ENCODE peak calls at places on chromosomes 16 and 17, in eight cellular contexts. O is cardiac muscle cell, Q is D721Med, H is left ventricle myocardium inferior, N is choroid plexus epithelial cell, W is A549, C is fibroblast of pulmonary artery, V is AG09319. D is an unnamed sample.

GRCh38 chr17:13947499-13947898 is 121.8 kb upstream of the COX10 start:
- DNase-seq in O (no peak), Q (no peak), H (no peak), N (no peak), W (no peak), C (no peak), V (no peak), D (no peak)

GRCh38 chr16:82005491-82005830 is 5.8 kb downstream of the SDR42E1 start:
- DNase-seq in O (no peak), Q (no peak), H (no peak), N (no peak), W (no peak), C (no peak), V (no peak), D (no peak)

GRCh38 chr17:75250009-75250471 is 11.4 kb downstream of the GGA3 start:
- DNase-seq in O (no peak), Q (no peak), H (no peak), N (peak; percentile 70), W (no peak), C (peak; percentile 55), V (no peak), D (no peak)

GRCh38 chr17:42521036-42521435 is 15.0 kb upstream of the NAGLU start:
- DNase-seq in O (no peak), Q (no peak), H (no peak), N (no peak), W (no peak), C (no peak), V (no peak), D (peak; percentile 20)

GRCh38 chr17:63838586-63839184 is 3.8 kb downstream of the SMARCD2 start:
- DNase-seq in O (no peak), Q (no peak), H (peak; percentile 93), N (peak; percentile 77), W (no peak), C (peak; percentile 89), V (peak; percentile 66), D (peak; percentile 91)

GRCh38 chr16:920722-921121 is 50.1 kb downstream of the LMF1 start:
- DNase-seq in O (no peak), Q (no peak), H (peak; percentile 35), N (peak; percentile 47), W (no peak), C (peak; percentile 17), V (peak; percentile 5), D (peak; percentile 66)

GRCh38 chr16:71883849-71884638 is at the start of gene ZNF821:
- DNase-seq in O (peak; percentile 97), Q (peak; percentile 59), H (peak; percentile 82), N (peak; percentile 70), W (peak; percentile 78), C (peak; percentile 71), V (no peak), D (peak; percentile 79)

GRCh38 chr16:89040391-89040790 is 53.3 kb upstream of the ACSF3 start:
- DNase-seq in O (no peak), Q (no peak), H (no peak), N (no peak), W (no peak), C (no peak), V (no peak), D (no peak)

GRCh38 chr16:17160285-17160854 is 310.4 kb downstream of the XYLT1 start:
- DNase-seq in O (no peak), Q (no peak), H (no peak), N (no peak), W (no peak), C (no peak), V (no peak), D (no peak)

GRCh38 chr17:39653662-39654331 is 11.4 kb upstream of the TCAP start:
- DNase-seq in O (peak; percentile 70), Q (peak; percentile 93), H (peak; percentile 61), N (peak; percentile 37), W (peak; percentile 67), C (peak; percentile 48), V (no peak), D (no peak)

GRCh38 chr16:35180970-35181369 is 1721.6 kb downstream of the TP53TG3F start:
- DNase-seq in O (no peak), Q (no peak), H (no peak), N (no peak), W (no peak), C (no peak), V (no peak), D (no peak)

GRCh38 chr17:8701221-8701620 is 43.4 kb downstream of the CCDC42 start:
- DNase-seq in O (no peak), Q (no peak), H (no peak), N (no peak), W (no peak), C (no peak), V (no peak), D (no peak)

GRCh38 chr17:44184212-44184810 is 2.5 kb upstream of the TMUB2 start:
- DNase-seq in O (no peak), Q (no peak), H (no peak), N (no peak), W (no peak), C (no peak), V (no peak), D (no peak)

GRCh38 chr16:75147968-75148310 is 385 bp upstream of the ZFP1 start:
- DNase-seq in O (no peak), Q (no peak), H (no peak), N (no peak), W (no peak), C (no peak), V (no peak), D (no peak)

GRCh38 chr16:75151798-75152197 is 3.5 kb downstream of the ZFP1 start:
- DNase-seq in O (no peak), Q (no peak), H (no peak), N (no peak), W (no peak), C (no peak), V (no peak), D (no peak)

GRCh38 chr16:75152635-75153034 is 4.3 kb downstream of the ZFP1 start:
- DNase-seq in O (no peak), Q (no peak), H (no peak), N (no peak), W (no peak), C (no peak), V (no peak), D (no peak)

DNA sequence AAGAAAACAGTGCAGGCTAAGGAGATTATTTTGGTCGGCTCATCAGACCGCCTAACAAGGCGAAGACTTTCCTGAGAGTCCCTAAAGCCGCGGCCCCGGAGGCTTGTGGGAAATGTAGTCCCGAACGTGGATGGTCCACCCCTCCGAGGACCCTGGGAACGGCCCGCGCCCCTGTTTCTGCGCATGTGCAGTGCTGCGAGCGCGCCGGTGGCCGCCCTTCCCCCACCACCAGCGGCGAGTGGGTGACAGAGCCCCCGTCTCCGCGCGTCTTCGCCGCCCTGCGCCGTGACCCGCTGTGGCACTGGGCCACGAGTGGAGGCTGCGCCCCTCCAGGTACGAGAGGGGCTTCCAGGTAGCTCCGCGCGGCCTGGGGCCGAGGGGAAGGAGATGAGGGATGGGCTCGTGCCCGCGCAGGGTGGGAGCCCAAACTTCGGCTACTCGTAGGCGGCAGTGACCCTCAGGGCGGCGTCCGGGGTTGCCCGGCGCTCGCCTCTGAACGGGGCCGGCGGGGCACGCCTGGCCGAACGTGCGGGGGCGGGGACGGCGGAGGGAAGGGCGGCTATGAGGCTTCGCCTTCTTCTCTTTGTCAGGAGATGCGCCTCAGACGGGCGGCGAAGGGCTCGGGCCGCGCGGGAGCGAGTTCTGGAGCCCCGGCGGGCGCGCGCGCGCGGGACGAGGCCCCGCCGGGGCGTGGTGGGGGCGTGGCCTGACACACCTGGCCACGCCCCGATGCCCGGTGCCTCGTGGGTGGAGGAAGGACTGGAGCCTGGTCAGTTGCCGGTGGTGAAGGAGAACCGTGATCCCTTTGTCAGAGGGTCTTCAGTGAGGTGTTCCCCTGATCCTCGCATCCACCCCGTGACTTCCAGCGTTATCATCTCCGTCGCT is at the start of gene ZFP1:
- DNase-seq in O (peak; percentile 97), Q (peak; percentile 24), H (peak; percentile 96), N (peak; percentile 94), W (peak; percentile 93), C (peak; percentile 94), V (peak; percentile 70), D (peak; percentile 94)
- TF ChIP-seq CTCF in O (no peak), Q (no peak), H (no peak), N (no peak), W (no peak), C (no peak), V (no peak), D (no peak)

GRCh38 chr16:3625911-3626732 is 14.7 kb upstream of the SLX4 start:
- DNase-seq in O (no peak), Q (no peak), H (no peak), N (peak; percentile 21), W (no peak), C (peak; percentile 75), V (no peak), D (no peak)
- TF ChIP-seq CTCF in O (no peak), Q (no peak), H (no peak), N (no peak), W (no peak), C (no peak), V (no peak), D (no peak)

DNA sequence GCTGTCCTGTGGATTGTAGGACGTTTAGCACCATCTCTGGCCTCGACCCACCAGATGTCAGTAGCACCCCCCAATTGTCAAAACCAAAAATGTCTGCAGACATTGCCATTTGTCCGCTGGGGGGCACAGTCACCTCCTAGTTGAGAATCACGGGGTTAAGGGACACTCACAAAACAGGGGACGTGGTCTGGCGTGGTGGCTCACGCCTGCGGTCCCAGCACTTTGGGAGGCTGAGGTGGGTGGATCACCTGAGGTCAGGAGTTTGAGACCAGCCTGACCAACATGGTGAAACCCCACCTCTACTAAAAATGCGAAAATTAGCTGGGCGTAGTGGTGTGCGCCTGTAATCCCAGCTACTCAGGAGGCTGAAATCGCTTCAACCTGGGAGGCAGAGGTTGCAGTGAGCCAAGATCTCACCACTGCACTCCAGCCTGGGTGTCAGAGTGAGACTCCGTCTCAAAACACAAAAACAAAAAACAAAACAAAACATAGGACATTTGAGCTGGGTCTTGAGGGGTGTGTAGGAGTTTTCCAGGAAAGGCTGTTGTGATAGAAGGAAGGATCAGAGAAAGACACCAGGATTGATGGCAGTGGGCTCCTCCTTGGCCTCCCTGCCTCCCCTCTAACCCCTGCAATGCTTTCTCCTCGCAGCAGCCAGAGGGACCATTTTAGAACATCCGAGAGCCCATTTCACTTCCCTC is 171.8 kb upstream of the GSE1 start:
- DNase-seq in O (no peak), Q (no peak), H (no peak), N (no peak), W (peak; percentile 34), C (no peak), V (no peak), D (no peak)
- TF ChIP-seq CTCF in O (no peak), Q (peak; percentile 21), H (no peak), N (no peak), W (peak; percentile 41), C (no peak), V (no peak), D (no peak)

DNA sequence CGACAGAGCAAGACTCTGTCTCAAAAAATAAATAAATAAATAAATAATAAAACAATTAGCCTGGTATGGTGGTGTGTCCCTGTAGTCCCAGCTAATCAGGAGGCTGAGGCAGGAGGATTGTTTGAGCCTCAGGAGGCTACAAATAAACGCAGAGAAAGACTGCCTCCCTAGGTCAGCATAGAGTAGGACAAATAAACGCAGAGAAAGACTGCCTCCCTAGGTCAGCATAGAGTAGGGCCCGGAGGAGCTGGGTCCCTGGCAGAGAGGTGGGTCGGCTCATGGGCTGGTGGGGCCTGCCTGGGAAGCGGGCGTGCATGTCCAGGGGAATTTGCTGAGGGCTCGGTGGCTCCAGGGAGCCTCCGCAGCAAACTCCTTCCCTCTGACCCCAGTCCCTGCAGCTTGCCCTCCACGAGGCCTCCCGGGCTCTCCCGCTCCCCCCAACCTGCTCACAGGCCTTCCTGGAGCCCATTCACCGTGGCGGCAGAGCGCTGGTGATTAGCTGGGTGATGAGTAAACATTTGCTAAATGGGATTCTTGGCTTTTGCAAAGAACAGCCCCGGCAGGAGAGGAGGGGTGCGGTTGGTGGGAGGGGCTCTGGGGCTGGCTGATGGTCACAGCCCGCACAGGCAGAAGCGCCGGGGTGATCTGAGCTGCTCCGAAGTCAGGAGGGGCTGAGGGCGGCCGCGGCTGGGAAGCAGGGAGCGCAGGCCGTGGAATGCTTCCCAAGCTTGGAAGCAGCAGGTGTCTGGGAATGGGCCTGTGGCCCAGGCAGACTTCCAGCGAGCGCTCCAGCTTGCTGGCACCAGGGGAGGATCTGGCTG is 93.2 kb downstream of the RTN4RL1 start:
- DNase-seq in O (peak; percentile 54), Q (no peak), H (peak; percentile 40), N (no peak), W (no peak), C (no peak), V (no peak), D (peak; percentile 81)
- TF ChIP-seq CTCF in O (no peak), Q (no peak), H (no peak), N (no peak), W (no peak), C (no peak), V (no peak), D (no peak)

D was measured in dorsolateral prefrontal cortex.